ENCODE peak calls at places on chromosomes 2 and 18, in five cellular contexts. S is pancreas, R is NCI-H1436, P is sigmoid colon, Y is cerebellar cortex. A is an unnamed sample.

GRCh38 chr2:217076651-217077232 is 216.9 kb upstream of the TNP1 start:
- DNase-seq in S (no peak), Y (no peak), R (no peak), P (no peak), A (no peak)

GRCh38 chr2:48558436-48558835 is 28.5 kb downstream of the STON1 start:
- DNase-seq in Y (peak), P (no peak), S (no peak), R (no peak), A (no peak)

GRCh38 chr18:7367336-7367735 is 136.4 kb downstream of the LRRC30 start:
- DNase-seq in Y (no peak), S (no peak), R (no peak), P (no peak), A (no peak)

GRCh38 chr2:237092920-237093781 is 7.5 kb downstream of the COPS8 start:
- DNase-seq in P (peak), S (no peak), R (no peak), Y (peak), A (no peak)

GRCh38 chr2:102074167-102074778 is 68.3 kb upstream of the IL1R1 start:
- DNase-seq in Y (no peak), S (no peak), P (no peak), R (no peak), A (peak)

GRCh38 chr2:180781276-180781675 is 199.1 kb upstream of the UBE2E3 start:
- DNase-seq in R (no peak), S (no peak), Y (no peak), P (no peak), A (no peak)

GRCh38 chr18:75638597-75639467 is 211.3 kb upstream of the SMIM21 start:
- DNase-seq in R (no peak), Y (no peak), P (peak), S (no peak), A (no peak)

GRCh38 chr2:235600926-235601325 is 107.1 kb downstream of the AGAP1 start:
- DNase-seq in S (no peak), P (no peak), Y (no peak), R (no peak), A (no peak)

GRCh38 chr18:42030586-42031182 is 75.7 kb downstream of the PIK3C3 start:
- DNase-seq in R (no peak), Y (peak), P (no peak), S (no peak), A (no peak)

GRCh38 chr2:207762146-207762545 is 7.6 kb downstream of the FZD5 start:
- DNase-seq in R (no peak), P (no peak), S (no peak), Y (no peak), A (no peak)

GRCh38 chr2:128475427-128476211 is 157.0 kb upstream of the HS6ST1 start:
- DNase-seq in Y (no peak), P (no peak), S (no peak), R (no peak), A (no peak)

GRCh38 chr2:235511187-235511661 is 17.4 kb downstream of the AGAP1 start:
- DNase-seq in S (peak), Y (no peak), P (no peak), R (no peak), A (no peak)

GRCh38 chr2:207219716-207220414 is 54.1 kb upstream of the KLF7 start:
- DNase-seq in S (no peak), Y (peak), P (no peak), R (no peak), A (no peak)

A was measured in SIG-M5.